ENCODE peak calls at places on chromosomes 6 and 20, in six cellular contexts. T is fibroblast of villous mesenchyme, L is activated T-cell treated with anti-CD3 and anti-CD28 coated beads for 4 hours, P is KG1, I is iris pigment epithelial cell, C is AG04450. O is an unnamed sample.

GRCh38 chr20:45987108-45987780 is 15.2 kb upstream of the ZNF335 start:
- DNase-seq in T (peak; percentile 47), L (peak; percentile 65), P (peak; percentile 36), I (no peak), C (no peak), O (peak; percentile 76)

GRCh38 chr20:10637563-10637962 is 36.2 kb downstream of the JAG1 start:
- DNase-seq in T (no peak), L (no peak), P (no peak), I (no peak), C (no peak), O (no peak)

GRCh38 chr6:129921169-129921817 is 60.2 kb upstream of the TMEM244 start:
- DNase-seq in T (no peak), L (no peak), P (no peak), I (no peak), C (no peak), O (no peak)

GRCh38 chr6:166307981-166308768 is at the start of gene PRR18:
- DNase-seq in T (no peak), L (no peak), P (no peak), I (no peak), C (no peak), O (no peak)

GRCh38 chr20:9447182-9447581 is 67.2 kb upstream of the LAMP5 start:
- DNase-seq in T (no peak), L (no peak), P (no peak), I (no peak), C (no peak), O (no peak)

GRCh38 chr20:45919536-45919933 is 7.6 kb upstream of the PLTP start:
- DNase-seq in T (peak; percentile 84), L (no peak), P (no peak), I (peak; percentile 95), C (peak; percentile 82), O (no peak)

GRCh38 chr20:23520185-23520584 is 29.3 kb downstream of the CST8 start:
- DNase-seq in T (no peak), L (no peak), P (no peak), I (no peak), C (no peak), O (no peak)

GRCh38 chr20:11170025-11170424 is 496.2 kb upstream of the JAG1 start:
- DNase-seq in T (no peak), L (no peak), P (peak; percentile 51), I (no peak), C (no peak), O (no peak)

GRCh38 chr20:29878281-29878741 is 1379.2 kb upstream of the DEFB115 start:
- DNase-seq in T (peak; percentile 24), L (no peak), P (no peak), I (no peak), C (no peak), O (no peak)

GRCh38 chr6:137709424-137710281 is 157.4 kb upstream of the TNFAIP3 start:
- DNase-seq in T (no peak), L (no peak), P (no peak), I (peak; percentile 88), C (no peak), O (no peak)

GRCh38 chr6:79864001-79864400 is 83.4 kb downstream of the ELOVL4 start:
- DNase-seq in T (no peak), L (no peak), P (no peak), I (no peak), C (no peak), O (no peak)

GRCh38 chr6:147159536-147160374 is 44.5 kb upstream of the STXBP5 start:
- DNase-seq in T (no peak), L (no peak), P (no peak), I (no peak), C (no peak), O (no peak)

GRCh38 chr20:21322083-21322710 is 19.1 kb downstream of the XRN2 start:
- DNase-seq in T (no peak), L (no peak), P (no peak), I (peak; percentile 51), C (no peak), O (no peak)

GRCh38 chr20:2295886-2296544 is at the start of gene TGM3:
- DNase-seq in T (no peak), L (no peak), P (no peak), I (no peak), C (no peak), O (no peak)

GRCh38 chr20:37929366-37930014 is 26.6 kb downstream of the VSTM2L start:
- DNase-seq in T (no peak), L (no peak), P (no peak), I (no peak), C (no peak), O (no peak)

GRCh38 chr20:20683922-20684321 is 28.5 kb downstream of the RALGAPA2 start:
- DNase-seq in T (no peak), L (no peak), P (peak; percentile 24), I (no peak), C (no peak), O (no peak)